ENCODE peak calls at places on chromosomes 11 and 22, in seven cellular contexts. Y is GM12878, K is HCT116, L is SK-N-SH, T is K562, M is H1, C is HepG2. D is an unnamed sample.

GRCh38 chr11:93700830-93701229 is 39.3 kb downstream of the CEP295 start:
- DNase-seq in Y (no peak), L (no peak), C (no peak), T (no peak), M (no peak), K (no peak), D (no peak)

GRCh38 chr22:43881091-43882061 is 10.4 kb downstream of the PNPLA5 start:
- DNase-seq in C (no peak), M (no peak), Y (no peak), K (no peak), T (no peak), L (no peak), D (no peak)

GRCh38 chr22:19806213-19807160 is 45.9 kb downstream of the TBX1 start:
- DNase-seq in Y (no peak), K (peak; percentile 38), M (no peak), L (peak; percentile 30), C (no peak), T (peak; percentile 91), D (peak; percentile 72)

GRCh38 chr11:9691865-9692264 is 28.0 kb downstream of the SWAP70 start:
- DNase-seq in K (peak; percentile 23), T (no peak), C (no peak), M (no peak), L (no peak), Y (no peak), D (no peak)

GRCh38 chr11:108960498-108960897 is 295.6 kb downstream of the DDX10 start:
- DNase-seq in C (no peak), K (no peak), L (no peak), T (no peak), M (no peak), Y (no peak), D (no peak)

GRCh38 chr22:41305646-41306045 is 4.3 kb downstream of the ZC3H7B start:
- DNase-seq in K (no peak), T (no peak), M (no peak), C (no peak), L (no peak), Y (no peak), D (no peak)

GRCh38 chr22:31133911-31134310 is 6.4 kb downstream of the PLA2G3 start:
- DNase-seq in K (no peak), M (no peak), T (no peak), C (no peak), L (peak; percentile 17), Y (no peak), D (no peak)

GRCh38 chr11:112881461-112881860 is 79.8 kb upstream of the NCAM1 start:
- DNase-seq in T (peak; percentile 20), Y (no peak), M (peak; percentile 7), C (no peak), K (no peak), L (peak; percentile 95), D (peak; percentile 20)

GRCh38 chr22:33923033-33923432 is 2.8 kb upstream of the LARGE1 start:
- DNase-seq in T (no peak), L (no peak), C (no peak), Y (no peak), K (no peak), M (no peak), D (no peak)

GRCh38 chr11:58193403-58193802 is 4.5 kb downstream of the OR9Q2 start:
- DNase-seq in L (no peak), K (no peak), T (no peak), M (no peak), C (no peak), Y (no peak), D (no peak)

GRCh38 chr11:61683961-61684869 is 4.0 kb downstream of the DAGLA start:
- DNase-seq in Y (no peak), M (no peak), C (no peak), K (no peak), T (peak; percentile 27), L (no peak), D (no peak)

GRCh38 chr11:95884364-95884763 is 39.5 kb downstream of the MTMR2 start:
- DNase-seq in C (no peak), K (no peak), T (no peak), M (no peak), Y (no peak), L (no peak), D (no peak)

GRCh38 chr11:128937480-128937879 is 5.2 kb downstream of the TP53AIP1 start:
- DNase-seq in L (no peak), Y (no peak), K (no peak), C (no peak), M (no peak), T (no peak), D (no peak)

GRCh38 chr22:17964647-17965046 is 59.7 kb downstream of the MICAL3 start:
- DNase-seq in L (no peak), Y (peak; percentile 65), T (no peak), K (no peak), C (no peak), M (no peak), D (no peak)

GRCh38 chr11:85823816-85824215 is 12.9 kb upstream of the SYTL2 start:
- DNase-seq in L (no peak), T (no peak), M (no peak), Y (no peak), C (no peak), K (no peak), D (no peak)

GRCh38 chr22:28791841-28792490 is 8.4 kb downstream of the XBP1 start:
- DNase-seq in L (no peak), Y (peak; percentile 80), M (no peak), K (no peak), T (no peak), C (no peak), D (no peak)

GRCh38 chr11:73528877-73529530 is 68.9 kb downstream of the FAM168A start:
- DNase-seq in L (no peak), T (no peak), C (no peak), M (no peak), K (no peak), Y (no peak), D (no peak)

DNA sequence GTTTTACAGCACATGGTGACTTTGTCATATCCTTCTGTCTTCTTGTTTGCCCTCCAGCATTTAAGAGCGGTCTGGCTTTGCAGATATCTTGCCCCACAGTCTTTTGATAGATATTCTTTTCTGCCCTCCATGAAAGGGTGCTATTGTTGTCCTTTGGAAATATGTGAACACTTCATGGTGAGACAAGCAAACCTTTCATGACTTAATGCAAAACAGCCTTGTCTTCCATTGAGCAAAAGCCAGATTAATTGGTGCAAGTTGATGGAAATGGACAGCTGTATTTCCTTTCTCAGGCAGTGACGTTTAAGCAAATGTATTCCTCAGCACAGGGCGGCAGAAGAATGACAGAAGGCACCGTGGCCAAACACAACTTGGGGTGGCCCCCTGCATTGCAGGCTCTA is 4.4 kb downstream of the DCPS start:
- DNase-seq in M (no peak), K (no peak), C (no peak), L (no peak), T (no peak), Y (no peak), D (no peak)
- TF ChIP-seq JUND in M (no peak), K (no peak), C (no peak), L (no peak), T (no peak), Y (no peak), D (no peak)

DNA sequence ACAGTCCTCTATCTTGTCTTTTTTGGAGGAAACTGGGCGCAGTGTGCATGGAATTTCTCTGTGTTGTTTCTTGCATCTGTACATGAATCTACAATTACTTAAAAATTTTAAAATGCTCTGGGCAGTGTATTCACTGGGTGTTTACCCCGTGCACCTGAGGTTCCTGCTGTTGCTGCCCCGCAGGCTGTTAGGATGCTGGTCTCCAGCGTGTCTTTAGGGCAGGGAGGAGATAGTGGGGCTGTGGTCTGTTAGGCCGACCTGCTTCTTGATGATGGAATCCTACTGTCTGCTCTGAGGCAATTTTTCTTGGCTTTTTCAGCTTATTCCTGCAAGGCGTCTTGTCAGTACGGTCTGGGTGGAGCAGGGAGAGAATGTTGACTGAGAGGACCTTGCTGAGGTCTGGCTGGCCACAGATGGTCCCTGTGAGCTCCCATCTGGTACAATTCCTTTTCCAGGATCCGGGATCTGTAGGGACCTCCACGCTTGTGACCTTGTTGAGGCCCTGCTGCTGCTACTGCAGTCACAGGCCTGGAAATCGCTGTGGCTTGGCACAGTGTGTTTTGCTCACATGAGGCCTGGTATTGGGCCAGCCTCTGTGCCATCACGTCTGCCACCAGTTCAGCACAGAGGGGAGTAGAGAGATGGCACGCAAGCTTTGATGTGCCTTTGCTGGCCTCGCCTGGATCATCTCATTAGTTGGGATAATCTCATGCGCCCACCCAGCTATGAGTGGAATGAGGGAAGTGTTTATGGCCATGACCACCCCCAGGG is 22.8 kb downstream of the DERL3 start:
- DNase-seq in K (no peak), L (peak; percentile 5), M (no peak), T (no peak), C (no peak), Y (no peak), D (no peak)
- TF ChIP-seq JUND in K (no peak), L (no peak), M (no peak), T (no peak), C (no peak), Y (no peak), D (no peak)

DNA sequence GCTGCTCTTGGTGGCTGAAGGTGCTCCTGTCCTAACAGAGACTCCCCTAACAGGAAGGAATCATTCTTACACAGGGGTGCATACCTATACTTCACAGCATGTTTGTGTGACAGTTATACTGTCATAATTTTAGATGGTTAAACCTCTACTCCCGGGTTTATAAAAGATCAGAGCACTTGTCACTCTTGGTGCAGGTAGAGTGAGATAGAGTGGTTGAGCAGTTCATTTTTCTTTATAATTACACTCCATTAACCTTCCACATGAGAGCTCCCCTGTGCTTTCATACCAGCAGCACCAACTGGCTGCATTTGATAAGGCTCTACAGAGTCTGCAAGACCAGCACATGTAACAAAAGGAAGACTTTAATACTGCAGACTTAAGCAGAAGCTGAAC is 72.9 kb downstream of the LARGE2 start:
- DNase-seq in K (no peak), Y (no peak), C (no peak), T (peak; percentile 89), L (no peak), M (no peak), D (no peak)
- TF ChIP-seq JUND in K (no peak), Y (no peak), C (no peak), T (no peak), L (no peak), M (no peak), D (no peak)

DNA sequence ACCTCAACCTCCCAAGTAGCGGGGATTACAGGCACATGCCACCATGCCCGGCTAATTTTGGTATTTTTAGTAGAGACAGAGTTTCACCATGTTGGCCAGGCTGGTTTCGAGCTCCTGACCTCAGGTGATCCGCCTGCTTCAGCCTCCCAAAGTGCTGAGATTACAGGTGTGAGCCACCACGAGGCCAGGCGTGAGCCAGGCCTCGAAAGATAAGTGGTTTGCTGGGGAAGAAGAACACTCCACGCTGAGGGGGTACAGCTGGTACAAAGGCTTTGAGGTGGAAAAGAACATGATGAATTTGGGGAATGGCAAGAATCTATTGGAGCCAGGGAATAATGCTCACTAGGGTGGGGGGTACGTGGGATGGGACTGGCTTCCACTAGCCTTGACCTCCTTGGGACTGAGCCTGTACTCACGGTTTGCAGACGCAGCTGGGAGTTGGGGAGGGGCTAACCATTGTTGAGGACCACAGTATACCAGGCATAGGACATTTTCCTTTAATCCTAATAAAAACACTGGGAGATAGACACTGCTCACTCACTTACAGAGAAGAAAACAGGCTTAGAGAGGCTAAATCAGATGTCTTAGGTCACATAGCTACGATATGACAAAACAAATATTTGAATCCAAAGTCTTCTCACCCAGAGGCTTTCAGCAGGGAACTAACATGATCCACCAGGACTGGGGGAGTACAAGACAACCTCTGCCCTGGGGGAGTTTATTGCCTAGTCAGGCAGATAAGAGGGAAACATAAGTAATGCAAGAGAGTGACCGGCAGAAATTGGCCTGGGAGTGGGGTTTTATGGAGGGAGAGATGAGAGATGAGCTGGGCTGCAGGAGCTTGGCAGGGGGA is 4.9 kb downstream of the SLCO2B1 start:
- DNase-seq in M (no peak), C (peak; percentile 97), T (peak; percentile 54), Y (no peak), L (no peak), K (no peak), D (no peak)
- TF ChIP-seq JUND in M (no peak), C (peak; percentile 81), T (no peak), Y (no peak), L (no peak), K (no peak), D (no peak)

D was measured in T47D.